ENCODE peak calls at places on chromosome 14, in ten cellular contexts. B, X, J, V, K, I, Y, H, Q and R are unnamed samples.
A peak's percentile ranks its signal among the peaks of the same experiment; 100 is the strongest.

GRCh38 chr14:36057452-36058142 is 118.9 kb downstream of the PTCSC3 start:
- DNase-seq in B (no peak), X (no peak), J (no peak), V (no peak), K (no peak), I (no peak), Y (no peak), H (no peak), Q (no peak), R (no peak)

GRCh38 chr14:38589747-38590350 is 334.0 kb upstream of the CLEC14A start:
- DNase-seq in B (no peak), X (no peak), J (no peak), V (no peak), K (no peak), I (no peak), Y (no peak), H (no peak), Q (no peak), R (no peak)

GRCh38 chr14:63928744-63929174 is 76.0 kb downstream of the SYNE2 start:
- DNase-seq in B (no peak), X (no peak), J (no peak), V (no peak), K (no peak), I (no peak), Y (no peak), H (no peak), Q (no peak), R (no peak)

GRCh38 chr14:54450535-54450934 is 9.4 kb upstream of the CNIH1 start:
- DNase-seq in B (no peak), X (no peak), J (no peak), V (no peak), K (no peak), I (no peak), Y (peak; percentile 60), H (no peak), Q (no peak), R (no peak)

GRCh38 chr14:54776361-54777001 is 126.1 kb downstream of the GCH1 start:
- DNase-seq in B (no peak), X (no peak), J (no peak), V (peak; percentile 78), K (peak; percentile 69), I (no peak), Y (peak; percentile 79), H (peak; percentile 43), Q (no peak), R (peak; percentile 87)

GRCh38 chr14:74518221-74518620 is 24.7 kb downstream of the ISCA2 start:
- DNase-seq in B (no peak), X (no peak), J (no peak), V (no peak), K (peak; percentile 13), I (no peak), Y (no peak), H (no peak), Q (peak; percentile 38), R (no peak)

GRCh38 chr14:68535404-68536024 is 257.4 kb downstream of the ZFP36L1 start:
- DNase-seq in B (no peak), X (no peak), J (peak; percentile 57), V (no peak), K (no peak), I (no peak), Y (peak; percentile 95), H (no peak), Q (no peak), R (no peak)

GRCh38 chr14:104387000-104387384 is 192.6 kb upstream of the C14orf180 start:
- DNase-seq in B (no peak), X (peak; percentile 3), J (no peak), V (no peak), K (peak; percentile 10), I (no peak), Y (no peak), H (no peak), Q (no peak), R (no peak)

GRCh38 chr14:41071351-41071750 is 535.3 kb upstream of the LRFN5 start:
- DNase-seq in B (no peak), X (no peak), J (no peak), V (no peak), K (no peak), I (no peak), Y (no peak), H (no peak), Q (no peak), R (no peak)

GRCh38 chr14:36510078-36510799 is 9.8 kb downstream of the NKX2-1 start:
- DNase-seq in B (no peak), X (no peak), J (peak; percentile 80), V (no peak), K (no peak), I (no peak), Y (no peak), H (no peak), Q (no peak), R (no peak)

GRCh38 chr14:21103710-21104447 is 3.0 kb downstream of the TMEM253 start:
- DNase-seq in B (peak; percentile 93), X (peak; percentile 96), J (peak; percentile 99), V (peak; percentile 97), K (peak; percentile 98), I (peak; percentile 85), Y (peak; percentile 94), H (peak; percentile 96), Q (peak; percentile 96), R (peak; percentile 99)
- TF ChIP-seq POLR2A in B (peak; percentile 86), X (peak; percentile 95), J (peak; percentile 75), V (no peak), K (peak; percentile 91), I (peak; percentile 82), Y (peak; percentile 64), H (peak; percentile 79), Q (peak; percentile 94), R (no peak)

GRCh38 chr14:46488374-46488773 is 163.2 kb downstream of the RPL10L start:
- DNase-seq in B (no peak), X (no peak), J (no peak), V (no peak), K (no peak), I (no peak), Y (no peak), H (no peak), Q (no peak), R (no peak)

GRCh38 chr14:46487582-46488350 is 163.8 kb downstream of the RPL10L start:
- DNase-seq in B (no peak), X (no peak), J (no peak), V (no peak), K (no peak), I (no peak), Y (no peak), H (no peak), Q (no peak), R (no peak)

DNA sequence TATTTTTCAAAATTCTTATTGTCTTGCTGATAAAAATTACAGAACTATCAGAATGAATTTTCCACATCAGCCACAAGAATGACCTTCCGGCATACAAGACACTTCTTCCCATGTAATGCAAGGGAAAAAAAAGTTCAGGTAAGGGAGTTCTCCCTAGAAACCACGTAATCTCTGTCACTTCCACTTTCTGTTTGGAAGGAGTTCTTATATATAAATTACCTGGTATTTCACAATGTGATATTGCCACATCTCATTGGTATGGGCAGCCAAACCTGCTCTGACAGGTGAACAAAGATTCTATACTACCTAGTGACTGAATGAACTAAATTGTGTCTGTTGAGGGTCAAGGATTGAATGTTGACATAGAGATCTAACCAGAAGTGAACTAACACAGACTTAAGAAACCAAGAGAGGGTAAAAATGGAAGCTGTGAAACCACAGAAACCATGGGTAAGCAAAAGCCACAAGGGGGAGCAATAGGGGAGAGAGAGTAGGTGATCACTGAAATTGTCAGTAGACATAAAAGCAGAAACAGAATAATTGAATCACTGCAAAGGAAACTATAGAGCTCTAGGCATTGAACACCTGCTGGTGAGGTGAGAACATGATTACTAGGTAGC is 161.3 kb downstream of the RPL10L start:
- DNase-seq in B (no peak), X (no peak), J (no peak), V (no peak), K (no peak), I (no peak), Y (no peak), H (no peak), Q (no peak), R (no peak)
- TF ChIP-seq CTCF in B (no peak), X (no peak), J (no peak), V (no peak), K (no peak), I (no peak), Y (no peak), H (peak; percentile 22), Q (no peak), R (no peak)

DNA sequence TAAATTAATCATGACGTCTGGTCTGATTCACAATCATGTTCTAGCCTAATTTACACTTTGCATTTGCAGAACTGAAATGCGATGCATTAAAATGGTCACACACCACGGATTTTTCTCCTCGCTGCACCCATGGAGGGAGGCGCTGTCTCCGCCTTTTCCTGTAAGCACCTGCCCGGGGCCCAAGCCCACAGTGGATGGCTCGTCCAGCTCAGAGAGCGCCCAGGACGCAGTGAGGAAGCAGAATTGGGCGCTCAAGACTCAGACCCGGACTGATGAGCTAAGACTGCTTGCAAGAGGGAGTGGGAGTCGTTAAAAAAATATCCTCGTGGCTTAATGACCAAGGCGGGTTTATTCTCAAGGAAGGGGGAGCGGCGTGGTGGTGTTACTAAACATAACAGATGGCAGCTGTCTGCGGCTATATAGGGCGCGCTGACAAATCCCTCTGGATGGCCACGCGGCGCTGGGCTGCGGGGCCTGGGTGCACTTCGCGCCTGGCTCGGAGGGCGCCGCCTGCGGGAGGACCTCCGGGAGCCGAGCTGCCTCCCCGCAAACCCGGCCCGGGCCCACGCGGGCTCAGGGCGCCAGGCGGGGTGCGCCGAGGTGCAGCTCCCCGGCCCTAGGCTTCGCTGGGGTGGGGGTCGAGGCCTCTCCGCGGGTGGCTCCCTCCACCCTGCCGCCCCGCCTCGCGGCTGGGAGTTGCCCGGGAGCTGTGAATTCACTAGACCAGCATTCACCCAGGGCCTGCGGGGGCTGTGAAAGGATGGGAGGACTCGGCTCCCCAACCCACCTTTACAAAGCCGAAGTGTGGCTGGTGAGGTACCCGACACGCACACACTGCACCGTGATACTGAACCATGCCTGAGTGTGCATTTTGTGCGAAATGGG is 78.7 kb downstream of the PPM1A start:
- DNase-seq in B (no peak), X (peak; percentile 70), J (no peak), V (peak; percentile 79), K (no peak), I (no peak), Y (peak; percentile 20), H (peak; percentile 34), Q (peak; percentile 7), R (no peak)
- TF ChIP-seq POLR2A in B (no peak), X (peak; percentile 84), J (no peak), V (no peak), K (no peak), I (no peak), Y (no peak), H (no peak), Q (no peak), R (no peak)

GRCh38 chr14:49677643-49678042 is 10.4 kb downstream of the POLE2 start:
- DNase-seq in B (peak; percentile 33), X (no peak), J (no peak), V (no peak), K (no peak), I (peak; percentile 16), Y (no peak), H (no peak), Q (no peak), R (no peak)
- TF ChIP-seq CTCF in B (no peak), X (no peak), J (no peak), V (no peak), K (no peak), I (no peak), Y (no peak), H (no peak), Q (no peak), R (no peak)